ENCODE peak calls at places on chromosome 13, in ten cellular contexts. J is H9, U is T1000, N is ecto neural progenitor cell, O is kidney, V is anterior cingulate cortex, I is retina, Y is NCI-H82, S is AG08396, F is pancreas. H is an unnamed sample.

GRCh38 chr13:102597029-102598015 is 536 bp downstream of the TPP2 start:
- DNase-seq in J (no peak), V (no peak), O (peak; percentile 83), U (no peak), F (peak; percentile 72), I (peak; percentile 60), N (no peak), S (peak; percentile 22), Y (peak; percentile 45), H (peak; percentile 42)

GRCh38 chr13:25731511-25731910 is 320.3 kb downstream of the SHISA2 start:
- DNase-seq in N (no peak), S (no peak), V (no peak), U (no peak), I (no peak), F (no peak), O (no peak), J (no peak), Y (no peak), H (no peak)

GRCh38 chr13:82330499-82330898 is 1551.8 kb downstream of the SLITRK1 start:
- DNase-seq in Y (peak; percentile 44), N (no peak), S (no peak), U (no peak), F (no peak), O (no peak), J (no peak), I (no peak), V (no peak), H (no peak)

GRCh38 chr13:48562296-48563066 is 29.6 kb upstream of the RCBTB2 start:
- DNase-seq in Y (no peak), V (no peak), J (no peak), O (no peak), U (no peak), S (no peak), N (no peak), I (no peak), F (no peak), H (no peak)

GRCh38 chr13:64855506-64855905 is 2374.6 kb downstream of the PCDH9 start:
- DNase-seq in F (no peak), Y (no peak), S (no peak), J (no peak), U (no peak), V (no peak), I (no peak), N (no peak), O (no peak), H (no peak)

GRCh38 chr13:38951525-38952313 is 38.9 kb downstream of the STOML3 start:
- DNase-seq in F (peak; percentile 63), Y (no peak), O (no peak), N (no peak), V (no peak), U (no peak), J (no peak), S (no peak), I (no peak), H (peak; percentile 36)

GRCh38 chr13:99087130-99087953 is 109.5 kb upstream of the DOCK9 start:
- DNase-seq in J (peak; percentile 97), I (peak; percentile 96), U (peak; percentile 60), N (peak; percentile 95), F (peak; percentile 97), S (peak; percentile 99), O (peak; percentile 96), V (peak; percentile 81), Y (peak; percentile 97), H (peak; percentile 93)

GRCh38 chr13:48233886-48234488 is 981 bp downstream of the ITM2B start:
- DNase-seq in Y (no peak), I (no peak), V (no peak), O (no peak), J (no peak), S (no peak), U (no peak), F (no peak), N (no peak), H (no peak)

GRCh38 chr13:66994097-66994496 is 236.0 kb downstream of the PCDH9 start:
- DNase-seq in Y (peak; percentile 98), O (peak; percentile 79), N (peak; percentile 86), U (no peak), F (peak; percentile 74), V (peak; percentile 64), J (peak; percentile 85), I (peak; percentile 65), S (peak; percentile 7), H (peak; percentile 62)

GRCh38 chr13:73625562-73626339 is 508.5 kb downstream of the KLF12 start:
- DNase-seq in F (no peak), O (no peak), U (no peak), N (no peak), J (no peak), V (no peak), S (no peak), Y (no peak), I (no peak), H (no peak)

GRCh38 chr13:24925318-24926231 is 161.6 kb downstream of the RNF17 start:
- DNase-seq in J (no peak), Y (no peak), F (no peak), V (no peak), I (no peak), N (no peak), U (no peak), O (no peak), S (no peak), H (no peak)

GRCh38 chr13:43154083-43154739 is 130.8 kb downstream of the DNAJC15 start:
- DNase-seq in I (no peak), F (no peak), U (no peak), N (no peak), O (no peak), Y (no peak), V (no peak), S (no peak), J (no peak), H (no peak)

GRCh38 chr13:31908696-31909386 is 122.7 kb upstream of the FRY start:
- DNase-seq in Y (peak; percentile 39), J (no peak), O (no peak), V (no peak), N (no peak), I (no peak), F (no peak), U (no peak), S (no peak), H (no peak)

GRCh38 chr13:73335226-73335625 is 276.4 kb downstream of the KLF5 start:
- DNase-seq in J (no peak), F (no peak), O (no peak), I (no peak), U (no peak), S (no peak), V (no peak), Y (peak; percentile 93), N (no peak), H (no peak)

GRCh38 chr13:50125556-50126377 is 110.5 kb downstream of the KCNRG start:
- DNase-seq in Y (peak; percentile 97), U (no peak), S (peak; percentile 92), I (peak; percentile 90), F (peak; percentile 96), J (peak; percentile 75), O (peak; percentile 99), V (peak; percentile 87), N (peak; percentile 79), H (peak; percentile 96)

H was measured in Right ventricle myocardium superior.